ENCODE peak calls at places on chromosomes 13 and 19, in eight cellular contexts. One of them, this sample, is unnamed.

GRCh38 chr13:113814435-113814821 is 49.4 kb downstream of the GAS6 start:
- DNase-seq in activated effector memory CD4-positive, alpha-beta T cell treated with anti-CD3 and anti-CD28 coated beads, Interleukin-2, amount 50 U/mL, for 16 hours: no peak
- DNase-seq in effector memory CD8-positive, alpha-beta T cell: no peak
- DNase-seq in fibroblast of the aortic adventitia: peak
- DNase-seq in psoas muscle: no peak
- DNase-seq in AG10803: peak
- DNase-seq in MCF 10A: no peak
- DNase-seq in HCT116: no peak
- DNase-seq in this sample: no peak

GRCh38 chr13:95295026-95295425 is 6.2 kb downstream of the ABCC4 start:
- DNase-seq in activated effector memory CD4-positive, alpha-beta T cell treated with anti-CD3 and anti-CD28 coated beads, Interleukin-2, amount 50 U/mL, for 16 hours: no peak
- DNase-seq in effector memory CD8-positive, alpha-beta T cell: no peak
- DNase-seq in fibroblast of the aortic adventitia: no peak
- DNase-seq in psoas muscle: no peak
- DNase-seq in AG10803: peak
- DNase-seq in MCF 10A: no peak
- DNase-seq in HCT116: no peak
- DNase-seq in this sample: no peak

GRCh38 chr13:45336025-45336800 is 4.8 kb downstream of the TPT1 start:
- DNase-seq in activated effector memory CD4-positive, alpha-beta T cell treated with anti-CD3 and anti-CD28 coated beads, Interleukin-2, amount 50 U/mL, for 16 hours: no peak
- DNase-seq in effector memory CD8-positive, alpha-beta T cell: no peak
- DNase-seq in fibroblast of the aortic adventitia: peak
- DNase-seq in psoas muscle: no peak
- DNase-seq in AG10803: no peak
- DNase-seq in MCF 10A: no peak
- DNase-seq in HCT116: no peak
- DNase-seq in this sample: no peak

GRCh38 chr19:34662919-34663318 is 14.0 kb downstream of the SCGB2B2 start:
- DNase-seq in activated effector memory CD4-positive, alpha-beta T cell treated with anti-CD3 and anti-CD28 coated beads, Interleukin-2, amount 50 U/mL, for 16 hours: peak
- DNase-seq in effector memory CD8-positive, alpha-beta T cell: peak
- DNase-seq in fibroblast of the aortic adventitia: no peak
- DNase-seq in psoas muscle: no peak
- DNase-seq in AG10803: peak
- DNase-seq in MCF 10A: peak
- DNase-seq in HCT116: peak
- DNase-seq in this sample: peak

GRCh38 chr13:33490461-33491327 is 205.1 kb upstream of the STARD13 start:
- DNase-seq in activated effector memory CD4-positive, alpha-beta T cell treated with anti-CD3 and anti-CD28 coated beads, Interleukin-2, amount 50 U/mL, for 16 hours: no peak
- DNase-seq in effector memory CD8-positive, alpha-beta T cell: no peak
- DNase-seq in fibroblast of the aortic adventitia: peak
- DNase-seq in psoas muscle: no peak
- DNase-seq in AG10803: peak
- DNase-seq in MCF 10A: no peak
- DNase-seq in HCT116: no peak
- DNase-seq in this sample: no peak

GRCh38 chr19:34963531-34964406 is at the start of gene ZNF792:
- DNase-seq in activated effector memory CD4-positive, alpha-beta T cell treated with anti-CD3 and anti-CD28 coated beads, Interleukin-2, amount 50 U/mL, for 16 hours: peak
- DNase-seq in effector memory CD8-positive, alpha-beta T cell: peak
- DNase-seq in fibroblast of the aortic adventitia: peak
- DNase-seq in psoas muscle: peak
- DNase-seq in AG10803: peak
- DNase-seq in MCF 10A: peak
- DNase-seq in HCT116: peak
- DNase-seq in this sample: no peak

GRCh38 chr19:35959040-35959967 is 23.1 kb downstream of the LRFN3 start:
- DNase-seq in activated effector memory CD4-positive, alpha-beta T cell treated with anti-CD3 and anti-CD28 coated beads, Interleukin-2, amount 50 U/mL, for 16 hours: peak
- DNase-seq in effector memory CD8-positive, alpha-beta T cell: peak
- DNase-seq in fibroblast of the aortic adventitia: no peak
- DNase-seq in psoas muscle: peak
- DNase-seq in AG10803: no peak
- DNase-seq in MCF 10A: no peak
- DNase-seq in HCT116: no peak
- DNase-seq in this sample: no peak

GRCh38 chr13:49512578-49512977 is 16.8 kb downstream of the PHF11 start:
- DNase-seq in activated effector memory CD4-positive, alpha-beta T cell treated with anti-CD3 and anti-CD28 coated beads, Interleukin-2, amount 50 U/mL, for 16 hours: no peak
- DNase-seq in effector memory CD8-positive, alpha-beta T cell: no peak
- DNase-seq in fibroblast of the aortic adventitia: no peak
- DNase-seq in psoas muscle: no peak
- DNase-seq in AG10803: no peak
- DNase-seq in MCF 10A: no peak
- DNase-seq in HCT116: no peak
- DNase-seq in this sample: no peak

GRCh38 chr19:58024661-58025060 is 9.2 kb upstream of the ZSCAN1 start:
- DNase-seq in activated effector memory CD4-positive, alpha-beta T cell treated with anti-CD3 and anti-CD28 coated beads, Interleukin-2, amount 50 U/mL, for 16 hours: no peak
- DNase-seq in effector memory CD8-positive, alpha-beta T cell: no peak
- DNase-seq in fibroblast of the aortic adventitia: no peak
- DNase-seq in psoas muscle: no peak
- DNase-seq in AG10803: no peak
- DNase-seq in MCF 10A: no peak
- DNase-seq in HCT116: no peak
- DNase-seq in this sample: no peak

GRCh38 chr13:21018220-21018619 is 43.2 kb downstream of the LATS2 start:
- DNase-seq in activated effector memory CD4-positive, alpha-beta T cell treated with anti-CD3 and anti-CD28 coated beads, Interleukin-2, amount 50 U/mL, for 16 hours: no peak
- DNase-seq in effector memory CD8-positive, alpha-beta T cell: no peak
- DNase-seq in fibroblast of the aortic adventitia: no peak
- DNase-seq in psoas muscle: no peak
- DNase-seq in AG10803: no peak
- DNase-seq in MCF 10A: peak
- DNase-seq in HCT116: no peak
- DNase-seq in this sample: no peak

GRCh38 chr19:17775245-17775927 is 19.6 kb upstream of the B3GNT3 start:
- DNase-seq in activated effector memory CD4-positive, alpha-beta T cell treated with anti-CD3 and anti-CD28 coated beads, Interleukin-2, amount 50 U/mL, for 16 hours: peak
- DNase-seq in effector memory CD8-positive, alpha-beta T cell: peak
- DNase-seq in fibroblast of the aortic adventitia: peak
- DNase-seq in psoas muscle: no peak
- DNase-seq in AG10803: peak
- DNase-seq in MCF 10A: peak
- DNase-seq in HCT116: no peak
- DNase-seq in this sample: no peak

GRCh38 chr19:58196911-58197616 is 14.2 kb downstream of the ZNF274 start:
- DNase-seq in activated effector memory CD4-positive, alpha-beta T cell treated with anti-CD3 and anti-CD28 coated beads, Interleukin-2, amount 50 U/mL, for 16 hours: no peak
- DNase-seq in effector memory CD8-positive, alpha-beta T cell: no peak
- DNase-seq in fibroblast of the aortic adventitia: peak
- DNase-seq in psoas muscle: no peak
- DNase-seq in AG10803: no peak
- DNase-seq in MCF 10A: peak
- DNase-seq in HCT116: no peak
- DNase-seq in this sample: peak

GRCh38 chr13:111051041-111051440 is 64.1 kb upstream of the ARHGEF7 start:
- DNase-seq in activated effector memory CD4-positive, alpha-beta T cell treated with anti-CD3 and anti-CD28 coated beads, Interleukin-2, amount 50 U/mL, for 16 hours: no peak
- DNase-seq in effector memory CD8-positive, alpha-beta T cell: no peak
- DNase-seq in fibroblast of the aortic adventitia: no peak
- DNase-seq in psoas muscle: no peak
- DNase-seq in AG10803: no peak
- DNase-seq in MCF 10A: no peak
- DNase-seq in HCT116: no peak
- DNase-seq in this sample: no peak

GRCh38 chr19:3968556-3969434 is 2.1 kb downstream of the DAPK3 start:
- DNase-seq in activated effector memory CD4-positive, alpha-beta T cell treated with anti-CD3 and anti-CD28 coated beads, Interleukin-2, amount 50 U/mL, for 16 hours: no peak
- DNase-seq in effector memory CD8-positive, alpha-beta T cell: no peak
- DNase-seq in fibroblast of the aortic adventitia: peak
- DNase-seq in psoas muscle: peak
- DNase-seq in AG10803: peak
- DNase-seq in MCF 10A: peak
- DNase-seq in HCT116: peak
- DNase-seq in this sample: peak

GRCh38 chr13:114081761-114082681 is 50.4 kb downstream of the RASA3 start:
- DNase-seq in activated effector memory CD4-positive, alpha-beta T cell treated with anti-CD3 and anti-CD28 coated beads, Interleukin-2, amount 50 U/mL, for 16 hours: peak
- DNase-seq in effector memory CD8-positive, alpha-beta T cell: no peak
- DNase-seq in fibroblast of the aortic adventitia: no peak
- DNase-seq in psoas muscle: peak
- DNase-seq in AG10803: no peak
- DNase-seq in MCF 10A: no peak
- DNase-seq in HCT116: no peak
- DNase-seq in this sample: no peak

GRCh38 chr19:3115916-3116602 is 19.8 kb upstream of the GNA15 start:
- DNase-seq in activated effector memory CD4-positive, alpha-beta T cell treated with anti-CD3 and anti-CD28 coated beads, Interleukin-2, amount 50 U/mL, for 16 hours: no peak
- DNase-seq in effector memory CD8-positive, alpha-beta T cell: no peak
- DNase-seq in fibroblast of the aortic adventitia: no peak
- DNase-seq in psoas muscle: peak
- DNase-seq in AG10803: peak
- DNase-seq in MCF 10A: peak
- DNase-seq in HCT116: no peak
- DNase-seq in this sample: no peak

GRCh38 chr13:40777166-40777956 is 6.4 kb upstream of the MRPS31 start:
- DNase-seq in activated effector memory CD4-positive, alpha-beta T cell treated with anti-CD3 and anti-CD28 coated beads, Interleukin-2, amount 50 U/mL, for 16 hours: peak
- DNase-seq in effector memory CD8-positive, alpha-beta T cell: peak
- DNase-seq in fibroblast of the aortic adventitia: peak
- DNase-seq in psoas muscle: no peak
- DNase-seq in AG10803: peak
- DNase-seq in MCF 10A: peak
- DNase-seq in HCT116: peak
- DNase-seq in this sample: peak

GRCh38 chr13:23741879-23742510 is 147.2 kb downstream of the MIPEP start:
- DNase-seq in activated effector memory CD4-positive, alpha-beta T cell treated with anti-CD3 and anti-CD28 coated beads, Interleukin-2, amount 50 U/mL, for 16 hours: no peak
- DNase-seq in effector memory CD8-positive, alpha-beta T cell: no peak
- DNase-seq in fibroblast of the aortic adventitia: no peak
- DNase-seq in psoas muscle: no peak
- DNase-seq in AG10803: no peak
- DNase-seq in MCF 10A: peak
- DNase-seq in HCT116: peak
- DNase-seq in this sample: no peak

GRCh38 chr13:102555914-102556553 is 40.8 kb upstream of the TPP2 start:
- DNase-seq in activated effector memory CD4-positive, alpha-beta T cell treated with anti-CD3 and anti-CD28 coated beads, Interleukin-2, amount 50 U/mL, for 16 hours: no peak
- DNase-seq in effector memory CD8-positive, alpha-beta T cell: no peak
- DNase-seq in fibroblast of the aortic adventitia: peak
- DNase-seq in psoas muscle: no peak
- DNase-seq in AG10803: peak
- DNase-seq in MCF 10A: peak
- DNase-seq in HCT116: peak
- DNase-seq in this sample: peak

GRCh38 chr19:10800488-10800887 is 35.5 kb downstream of the TMED1 start:
- DNase-seq in activated effector memory CD4-positive, alpha-beta T cell treated with anti-CD3 and anti-CD28 coated beads, Interleukin-2, amount 50 U/mL, for 16 hours: no peak
- DNase-seq in effector memory CD8-positive, alpha-beta T cell: no peak
- DNase-seq in fibroblast of the aortic adventitia: no peak
- DNase-seq in psoas muscle: no peak
- DNase-seq in AG10803: no peak
- DNase-seq in MCF 10A: no peak
- DNase-seq in HCT116: no peak
- DNase-seq in this sample: no peak

GRCh38 chr19:1512671-1513491 is at the start of gene ADAMTSL5:
- DNase-seq in activated effector memory CD4-positive, alpha-beta T cell treated with anti-CD3 and anti-CD28 coated beads, Interleukin-2, amount 50 U/mL, for 16 hours: peak
- DNase-seq in effector memory CD8-positive, alpha-beta T cell: peak
- DNase-seq in fibroblast of the aortic adventitia: peak
- DNase-seq in psoas muscle: peak
- DNase-seq in AG10803: peak
- DNase-seq in MCF 10A: peak
- DNase-seq in HCT116: no peak
- DNase-seq in this sample: peak

GRCh38 chr19:49432141-49433073 is 7.2 kb downstream of the GFY start:
- DNase-seq in activated effector memory CD4-positive, alpha-beta T cell treated with anti-CD3 and anti-CD28 coated beads, Interleukin-2, amount 50 U/mL, for 16 hours: peak
- DNase-seq in effector memory CD8-positive, alpha-beta T cell: no peak
- DNase-seq in fibroblast of the aortic adventitia: no peak
- DNase-seq in psoas muscle: no peak
- DNase-seq in AG10803: no peak
- DNase-seq in MCF 10A: no peak
- DNase-seq in HCT116: no peak
- DNase-seq in this sample: no peak

GRCh38 chr19:4870025-4870700 is 2.7 kb upstream of the PLIN3 start:
- DNase-seq in activated effector memory CD4-positive, alpha-beta T cell treated with anti-CD3 and anti-CD28 coated beads, Interleukin-2, amount 50 U/mL, for 16 hours: no peak
- DNase-seq in effector memory CD8-positive, alpha-beta T cell: no peak
- DNase-seq in fibroblast of the aortic adventitia: peak
- DNase-seq in psoas muscle: peak
- DNase-seq in AG10803: peak
- DNase-seq in MCF 10A: peak
- DNase-seq in HCT116: peak
- DNase-seq in this sample: peak

GRCh38 chr19:3304871-3305423 is 61.4 kb upstream of the NFIC start:
- DNase-seq in activated effector memory CD4-positive, alpha-beta T cell treated with anti-CD3 and anti-CD28 coated beads, Interleukin-2, amount 50 U/mL, for 16 hours: peak
- DNase-seq in effector memory CD8-positive, alpha-beta T cell: peak
- DNase-seq in fibroblast of the aortic adventitia: peak
- DNase-seq in psoas muscle: peak
- DNase-seq in AG10803: peak
- DNase-seq in MCF 10A: peak
- DNase-seq in HCT116: peak
- DNase-seq in this sample: peak

GRCh38 chr19:33298146-33298911 is 4.0 kb downstream of the CEBPA start:
- DNase-seq in activated effector memory CD4-positive, alpha-beta T cell treated with anti-CD3 and anti-CD28 coated beads, Interleukin-2, amount 50 U/mL, for 16 hours: peak
- DNase-seq in effector memory CD8-positive, alpha-beta T cell: no peak
- DNase-seq in fibroblast of the aortic adventitia: no peak
- DNase-seq in psoas muscle: no peak
- DNase-seq in AG10803: no peak
- DNase-seq in MCF 10A: peak
- DNase-seq in HCT116: no peak
- DNase-seq in this sample: peak

GRCh38 chr19:56596676-56597075 is 1.6 kb downstream of the ZNF71 start:
- DNase-seq in activated effector memory CD4-positive, alpha-beta T cell treated with anti-CD3 and anti-CD28 coated beads, Interleukin-2, amount 50 U/mL, for 16 hours: no peak
- DNase-seq in effector memory CD8-positive, alpha-beta T cell: no peak
- DNase-seq in fibroblast of the aortic adventitia: no peak
- DNase-seq in psoas muscle: no peak
- DNase-seq in AG10803: no peak
- DNase-seq in MCF 10A: no peak
- DNase-seq in HCT116: no peak
- DNase-seq in this sample: no peak

GRCh38 chr19:54464624-54465266 is 1.2 kb upstream of the LENG9 start:
- DNase-seq in activated effector memory CD4-positive, alpha-beta T cell treated with anti-CD3 and anti-CD28 coated beads, Interleukin-2, amount 50 U/mL, for 16 hours: peak
- DNase-seq in effector memory CD8-positive, alpha-beta T cell: peak
- DNase-seq in fibroblast of the aortic adventitia: peak
- DNase-seq in psoas muscle: peak
- DNase-seq in AG10803: peak
- DNase-seq in MCF 10A: peak
- DNase-seq in HCT116: peak
- DNase-seq in this sample: peak

GRCh38 chr19:11044436-11044835 is 44.8 kb upstream of the LDLR start:
- DNase-seq in activated effector memory CD4-positive, alpha-beta T cell treated with anti-CD3 and anti-CD28 coated beads, Interleukin-2, amount 50 U/mL, for 16 hours: no peak
- DNase-seq in effector memory CD8-positive, alpha-beta T cell: no peak
- DNase-seq in fibroblast of the aortic adventitia: no peak
- DNase-seq in psoas muscle: no peak
- DNase-seq in AG10803: peak
- DNase-seq in MCF 10A: no peak
- DNase-seq in HCT116: no peak
- DNase-seq in this sample: no peak

GRCh38 chr13:83941669-83942335 is 59.5 kb upstream of the SLITRK1 start:
- DNase-seq in activated effector memory CD4-positive, alpha-beta T cell treated with anti-CD3 and anti-CD28 coated beads, Interleukin-2, amount 50 U/mL, for 16 hours: no peak
- DNase-seq in effector memory CD8-positive, alpha-beta T cell: no peak
- DNase-seq in fibroblast of the aortic adventitia: no peak
- DNase-seq in psoas muscle: no peak
- DNase-seq in AG10803: no peak
- DNase-seq in MCF 10A: peak
- DNase-seq in HCT116: no peak
- DNase-seq in this sample: peak

GRCh38 chr19:57406516-57407123 is 4.3 kb upstream of the ZNF17 start:
- DNase-seq in activated effector memory CD4-positive, alpha-beta T cell treated with anti-CD3 and anti-CD28 coated beads, Interleukin-2, amount 50 U/mL, for 16 hours: peak
- DNase-seq in effector memory CD8-positive, alpha-beta T cell: peak
- DNase-seq in fibroblast of the aortic adventitia: peak
- DNase-seq in psoas muscle: peak
- DNase-seq in AG10803: peak
- DNase-seq in MCF 10A: peak
- DNase-seq in HCT116: peak
- DNase-seq in this sample: peak

GRCh38 chr13:90293793-90294361 is 1053.6 kb upstream of the MIR17HG start:
- DNase-seq in activated effector memory CD4-positive, alpha-beta T cell treated with anti-CD3 and anti-CD28 coated beads, Interleukin-2, amount 50 U/mL, for 16 hours: no peak
- DNase-seq in effector memory CD8-positive, alpha-beta T cell: no peak
- DNase-seq in fibroblast of the aortic adventitia: no peak
- DNase-seq in psoas muscle: no peak
- DNase-seq in AG10803: no peak
- DNase-seq in MCF 10A: no peak
- DNase-seq in HCT116: no peak
- DNase-seq in this sample: no peak

GRCh38 chr19:510606-511100 is 3.4 kb downstream of the TPGS1 start:
- DNase-seq in activated effector memory CD4-positive, alpha-beta T cell treated with anti-CD3 and anti-CD28 coated beads, Interleukin-2, amount 50 U/mL, for 16 hours: peak
- DNase-seq in effector memory CD8-positive, alpha-beta T cell: peak
- DNase-seq in fibroblast of the aortic adventitia: peak
- DNase-seq in psoas muscle: peak
- DNase-seq in AG10803: peak
- DNase-seq in MCF 10A: peak
- DNase-seq in HCT116: peak
- DNase-seq in this sample: peak

GRCh38 chr13:94154362-94154761 is 325.1 kb downstream of the DCT start:
- DNase-seq in activated effector memory CD4-positive, alpha-beta T cell treated with anti-CD3 and anti-CD28 coated beads, Interleukin-2, amount 50 U/mL, for 16 hours: no peak
- DNase-seq in effector memory CD8-positive, alpha-beta T cell: no peak
- DNase-seq in fibroblast of the aortic adventitia: peak
- DNase-seq in psoas muscle: peak
- DNase-seq in AG10803: peak
- DNase-seq in MCF 10A: peak
- DNase-seq in HCT116: no peak
- DNase-seq in this sample: peak

GRCh38 chr19:10478903-10479384 is 24.2 kb downstream of the KEAP1 start:
- DNase-seq in activated effector memory CD4-positive, alpha-beta T cell treated with anti-CD3 and anti-CD28 coated beads, Interleukin-2, amount 50 U/mL, for 16 hours: peak
- DNase-seq in effector memory CD8-positive, alpha-beta T cell: peak
- DNase-seq in fibroblast of the aortic adventitia: peak
- DNase-seq in psoas muscle: peak
- DNase-seq in AG10803: peak
- DNase-seq in MCF 10A: peak
- DNase-seq in HCT116: peak
- DNase-seq in this sample: peak

This sample was measured in bronchial epithelial cell.